ENCODE peak calls at places on chromosome 16, in four cellular contexts. One of them, this sample, is unnamed.

GRCh38 chr16:66486199-66486772 is 59.2 kb downstream of the BEAN1 start:
- DNase-seq in effector memory CD8-positive, alpha-beta T cell: no peak
- DNase-seq in stimulated activated CD8-positive, alpha-beta memory T cell treated with anti-CD3 and anti-CD28 coated beads, Interleukin-2, amount 100 ng/mL, for 1 hour: no peak
- DNase-seq in effector CD8-positive, alpha-beta T cell: no peak
- DNase-seq in this sample: no peak

GRCh38 chr16:27430512-27430911 is 28.5 kb downstream of the IL21R start:
- DNase-seq in effector memory CD8-positive, alpha-beta T cell: no peak
- DNase-seq in stimulated activated CD8-positive, alpha-beta memory T cell treated with anti-CD3 and anti-CD28 coated beads, Interleukin-2, amount 100 ng/mL, for 1 hour: no peak
- DNase-seq in effector CD8-positive, alpha-beta T cell: no peak
- DNase-seq in this sample: no peak

GRCh38 chr16:16867994-16868393 is 489.1 kb downstream of the NPIPA7 start:
- DNase-seq in effector memory CD8-positive, alpha-beta T cell: no peak
- DNase-seq in stimulated activated CD8-positive, alpha-beta memory T cell treated with anti-CD3 and anti-CD28 coated beads, Interleukin-2, amount 100 ng/mL, for 1 hour: no peak
- DNase-seq in effector CD8-positive, alpha-beta T cell: no peak
- DNase-seq in this sample: no peak

GRCh38 chr16:78504391-78504945 is 405.0 kb downstream of the WWOX start:
- DNase-seq in effector memory CD8-positive, alpha-beta T cell: no peak
- DNase-seq in stimulated activated CD8-positive, alpha-beta memory T cell treated with anti-CD3 and anti-CD28 coated beads, Interleukin-2, amount 100 ng/mL, for 1 hour: no peak
- DNase-seq in effector CD8-positive, alpha-beta T cell: no peak
- DNase-seq in this sample: no peak

GRCh38 chr16:28549301-28549899 is 4.3 kb upstream of the SGF29 start:
- DNase-seq in effector memory CD8-positive, alpha-beta T cell: no peak
- DNase-seq in stimulated activated CD8-positive, alpha-beta memory T cell treated with anti-CD3 and anti-CD28 coated beads, Interleukin-2, amount 100 ng/mL, for 1 hour: no peak
- DNase-seq in effector CD8-positive, alpha-beta T cell: no peak
- DNase-seq in this sample: peak; percentile 9

GRCh38 chr16:16915771-16916170 is 536.8 kb downstream of the NPIPA7 start:
- DNase-seq in effector memory CD8-positive, alpha-beta T cell: no peak
- DNase-seq in stimulated activated CD8-positive, alpha-beta memory T cell treated with anti-CD3 and anti-CD28 coated beads, Interleukin-2, amount 100 ng/mL, for 1 hour: no peak
- DNase-seq in effector CD8-positive, alpha-beta T cell: no peak
- DNase-seq in this sample: no peak

GRCh38 chr16:241866-242265 is 7.2 kb downstream of the FAM234A start:
- DNase-seq in effector memory CD8-positive, alpha-beta T cell: no peak
- DNase-seq in stimulated activated CD8-positive, alpha-beta memory T cell treated with anti-CD3 and anti-CD28 coated beads, Interleukin-2, amount 100 ng/mL, for 1 hour: no peak
- DNase-seq in effector CD8-positive, alpha-beta T cell: no peak
- DNase-seq in this sample: no peak

GRCh38 chr16:86610779-86611516 is 32.6 kb downstream of the FOXL1 start:
- DNase-seq in effector memory CD8-positive, alpha-beta T cell: no peak
- DNase-seq in stimulated activated CD8-positive, alpha-beta memory T cell treated with anti-CD3 and anti-CD28 coated beads, Interleukin-2, amount 100 ng/mL, for 1 hour: no peak
- DNase-seq in effector CD8-positive, alpha-beta T cell: no peak
- DNase-seq in this sample: no peak

GRCh38 chr16:27273670-27274522 is 5.3 kb upstream of the NSMCE1 start:
- DNase-seq in effector memory CD8-positive, alpha-beta T cell: no peak
- DNase-seq in stimulated activated CD8-positive, alpha-beta memory T cell treated with anti-CD3 and anti-CD28 coated beads, Interleukin-2, amount 100 ng/mL, for 1 hour: no peak
- DNase-seq in effector CD8-positive, alpha-beta T cell: no peak
- DNase-seq in this sample: no peak

GRCh38 chr16:69930117-69930776 is 20.9 kb upstream of the CLEC18A start:
- DNase-seq in effector memory CD8-positive, alpha-beta T cell: peak; percentile 44
- DNase-seq in stimulated activated CD8-positive, alpha-beta memory T cell treated with anti-CD3 and anti-CD28 coated beads, Interleukin-2, amount 100 ng/mL, for 1 hour: peak; percentile 5
- DNase-seq in effector CD8-positive, alpha-beta T cell: peak; percentile 6
- DNase-seq in this sample: no peak

GRCh38 chr16:75485230-75486013 is 9.8 kb downstream of the CHST6 start:
- DNase-seq in effector memory CD8-positive, alpha-beta T cell: no peak
- DNase-seq in stimulated activated CD8-positive, alpha-beta memory T cell treated with anti-CD3 and anti-CD28 coated beads, Interleukin-2, amount 100 ng/mL, for 1 hour: no peak
- DNase-seq in effector CD8-positive, alpha-beta T cell: no peak
- DNase-seq in this sample: no peak

GRCh38 chr16:1781758-1782407 is 488 bp downstream of the SPSB3 start:
- DNase-seq in effector memory CD8-positive, alpha-beta T cell: peak; percentile 34
- DNase-seq in stimulated activated CD8-positive, alpha-beta memory T cell treated with anti-CD3 and anti-CD28 coated beads, Interleukin-2, amount 100 ng/mL, for 1 hour: no peak
- DNase-seq in effector CD8-positive, alpha-beta T cell: peak; percentile 25
- DNase-seq in this sample: no peak

GRCh38 chr16:68739964-68740627 is 3.0 kb downstream of the CDH1 start:
- DNase-seq in effector memory CD8-positive, alpha-beta T cell: no peak
- DNase-seq in stimulated activated CD8-positive, alpha-beta memory T cell treated with anti-CD3 and anti-CD28 coated beads, Interleukin-2, amount 100 ng/mL, for 1 hour: no peak
- DNase-seq in effector CD8-positive, alpha-beta T cell: no peak
- DNase-seq in this sample: no peak

GRCh38 chr16:12097523-12098428 is 121.2 kb downstream of the SNX29 start:
- DNase-seq in effector memory CD8-positive, alpha-beta T cell: no peak
- DNase-seq in stimulated activated CD8-positive, alpha-beta memory T cell treated with anti-CD3 and anti-CD28 coated beads, Interleukin-2, amount 100 ng/mL, for 1 hour: no peak
- DNase-seq in effector CD8-positive, alpha-beta T cell: no peak
- DNase-seq in this sample: no peak

GRCh38 chr16:66508261-66508913 is 41.5 kb downstream of the TK2 start:
- DNase-seq in effector memory CD8-positive, alpha-beta T cell: no peak
- DNase-seq in stimulated activated CD8-positive, alpha-beta memory T cell treated with anti-CD3 and anti-CD28 coated beads, Interleukin-2, amount 100 ng/mL, for 1 hour: no peak
- DNase-seq in effector CD8-positive, alpha-beta T cell: no peak
- DNase-seq in this sample: no peak

GRCh38 chr16:80718480-80719220 is 85.7 kb downstream of the CDYL2 start:
- DNase-seq in effector memory CD8-positive, alpha-beta T cell: no peak
- DNase-seq in stimulated activated CD8-positive, alpha-beta memory T cell treated with anti-CD3 and anti-CD28 coated beads, Interleukin-2, amount 100 ng/mL, for 1 hour: no peak
- DNase-seq in effector CD8-positive, alpha-beta T cell: no peak
- DNase-seq in this sample: no peak

GRCh38 chr16:4371481-4372314 is at the start of gene VASN:
- DNase-seq in effector memory CD8-positive, alpha-beta T cell: peak; percentile 72
- DNase-seq in stimulated activated CD8-positive, alpha-beta memory T cell treated with anti-CD3 and anti-CD28 coated beads, Interleukin-2, amount 100 ng/mL, for 1 hour: peak; percentile 44
- DNase-seq in effector CD8-positive, alpha-beta T cell: peak; percentile 73
- DNase-seq in this sample: peak; percentile 77

GRCh38 chr16:66467611-66468010 is 40.5 kb downstream of the BEAN1 start:
- DNase-seq in effector memory CD8-positive, alpha-beta T cell: no peak
- DNase-seq in stimulated activated CD8-positive, alpha-beta memory T cell treated with anti-CD3 and anti-CD28 coated beads, Interleukin-2, amount 100 ng/mL, for 1 hour: no peak
- DNase-seq in effector CD8-positive, alpha-beta T cell: no peak
- DNase-seq in this sample: no peak

GRCh38 chr16:56631832-56632159 is 663 bp upstream of the MT1M start:
- DNase-seq in effector memory CD8-positive, alpha-beta T cell: no peak
- DNase-seq in stimulated activated CD8-positive, alpha-beta memory T cell treated with anti-CD3 and anti-CD28 coated beads, Interleukin-2, amount 100 ng/mL, for 1 hour: no peak
- DNase-seq in effector CD8-positive, alpha-beta T cell: no peak
- DNase-seq in this sample: no peak

GRCh38 chr16:67305216-67306071 is 21.1 kb downstream of the KCTD19 start:
- DNase-seq in effector memory CD8-positive, alpha-beta T cell: no peak
- DNase-seq in stimulated activated CD8-positive, alpha-beta memory T cell treated with anti-CD3 and anti-CD28 coated beads, Interleukin-2, amount 100 ng/mL, for 1 hour: no peak
- DNase-seq in effector CD8-positive, alpha-beta T cell: no peak
- DNase-seq in this sample: no peak

GRCh38 chr16:47732122-47732805 is 271.1 kb downstream of the PHKB start:
- DNase-seq in effector memory CD8-positive, alpha-beta T cell: no peak
- DNase-seq in stimulated activated CD8-positive, alpha-beta memory T cell treated with anti-CD3 and anti-CD28 coated beads, Interleukin-2, amount 100 ng/mL, for 1 hour: no peak
- DNase-seq in effector CD8-positive, alpha-beta T cell: no peak
- DNase-seq in this sample: no peak

GRCh38 chr16:88815901-88816589 is 4.3 kb upstream of the APRT start:
- DNase-seq in effector memory CD8-positive, alpha-beta T cell: peak; percentile 30
- DNase-seq in stimulated activated CD8-positive, alpha-beta memory T cell treated with anti-CD3 and anti-CD28 coated beads, Interleukin-2, amount 100 ng/mL, for 1 hour: no peak
- DNase-seq in effector CD8-positive, alpha-beta T cell: peak; percentile 27
- DNase-seq in this sample: peak; percentile 64

GRCh38 chr16:50121278-50121677 is 31.8 kb upstream of the TENT4B start:
- DNase-seq in effector memory CD8-positive, alpha-beta T cell: no peak
- DNase-seq in stimulated activated CD8-positive, alpha-beta memory T cell treated with anti-CD3 and anti-CD28 coated beads, Interleukin-2, amount 100 ng/mL, for 1 hour: no peak
- DNase-seq in effector CD8-positive, alpha-beta T cell: no peak
- DNase-seq in this sample: no peak

GRCh38 chr16:68434654-68435210 is 13.6 kb downstream of the SMPD3 start:
- DNase-seq in effector memory CD8-positive, alpha-beta T cell: no peak
- DNase-seq in stimulated activated CD8-positive, alpha-beta memory T cell treated with anti-CD3 and anti-CD28 coated beads, Interleukin-2, amount 100 ng/mL, for 1 hour: no peak
- DNase-seq in effector CD8-positive, alpha-beta T cell: no peak
- DNase-seq in this sample: no peak

GRCh38 chr16:50245417-50246298 is 20.7 kb upstream of the ADCY7 start:
- DNase-seq in effector memory CD8-positive, alpha-beta T cell: peak; percentile 46
- DNase-seq in stimulated activated CD8-positive, alpha-beta memory T cell treated with anti-CD3 and anti-CD28 coated beads, Interleukin-2, amount 100 ng/mL, for 1 hour: no peak
- DNase-seq in effector CD8-positive, alpha-beta T cell: no peak
- DNase-seq in this sample: no peak

GRCh38 chr16:3490911-3491629 is 4.2 kb downstream of the C16orf90 start:
- DNase-seq in effector memory CD8-positive, alpha-beta T cell: no peak
- DNase-seq in stimulated activated CD8-positive, alpha-beta memory T cell treated with anti-CD3 and anti-CD28 coated beads, Interleukin-2, amount 100 ng/mL, for 1 hour: no peak
- DNase-seq in effector CD8-positive, alpha-beta T cell: no peak
- DNase-seq in this sample: no peak

GRCh38 chr16:50152386-50152806 is 710 bp upstream of the TENT4B start:
- DNase-seq in effector memory CD8-positive, alpha-beta T cell: peak; percentile 68
- DNase-seq in stimulated activated CD8-positive, alpha-beta memory T cell treated with anti-CD3 and anti-CD28 coated beads, Interleukin-2, amount 100 ng/mL, for 1 hour: peak; percentile 35
- DNase-seq in effector CD8-positive, alpha-beta T cell: no peak
- DNase-seq in this sample: peak; percentile 59

GRCh38 chr16:78663690-78664089 is 564.2 kb downstream of the WWOX start:
- DNase-seq in effector memory CD8-positive, alpha-beta T cell: no peak
- DNase-seq in stimulated activated CD8-positive, alpha-beta memory T cell treated with anti-CD3 and anti-CD28 coated beads, Interleukin-2, amount 100 ng/mL, for 1 hour: no peak
- DNase-seq in effector CD8-positive, alpha-beta T cell: no peak
- DNase-seq in this sample: no peak

This sample was measured in naive thymus-derived CD8-positive, alpha-beta T cell.